ENCODE peak calls at places on chromosomes 6 and 20, in nine cellular contexts. One of them, this sample, is unnamed. For H3K4me1, the result is how much of the 10 kb centered on the place peaks cover.

GRCh38 chr6:145147559-145147958 is 587.8 kb downstream of the EPM2A start:
- DNase-seq in PC-9: no peak
- DNase-seq in hepatocyte: no peak
- DNase-seq in H9: no peak
- DNase-seq in cardiac muscle cell: no peak
- DNase-seq in psoas muscle: no peak
- DNase-seq in endodermal cell: no peak
- DNase-seq in left lung: no peak
- DNase-seq in HCT116: no peak
- DNase-seq in this sample: no peak

GRCh38 chr20:9281770-9282169 is 212.9 kb downstream of the PLCB4 start:
- DNase-seq in PC-9: no peak
- DNase-seq in hepatocyte: no peak
- DNase-seq in H9: no peak
- DNase-seq in cardiac muscle cell: no peak
- DNase-seq in psoas muscle: no peak
- DNase-seq in endodermal cell: no peak
- DNase-seq in left lung: no peak
- DNase-seq in HCT116: no peak
- DNase-seq in this sample: no peak

GRCh38 chr20:59027746-59028320 is 4.3 kb downstream of the ATP5F1E start:
- DNase-seq in PC-9: no peak
- DNase-seq in hepatocyte: no peak
- DNase-seq in H9: no peak
- DNase-seq in cardiac muscle cell: peak
- DNase-seq in psoas muscle: no peak
- DNase-seq in endodermal cell: no peak
- DNase-seq in left lung: no peak
- DNase-seq in HCT116: no peak
- DNase-seq in this sample: no peak

GRCh38 chr6:25169551-25170335 is 109.4 kb upstream of the CARMIL1 start:
- DNase-seq in PC-9: no peak
- DNase-seq in hepatocyte: no peak
- DNase-seq in H9: no peak
- DNase-seq in cardiac muscle cell: no peak
- DNase-seq in psoas muscle: no peak
- DNase-seq in endodermal cell: no peak
- DNase-seq in left lung: no peak
- DNase-seq in HCT116: no peak
- DNase-seq in this sample: no peak

GRCh38 chr6:104506429-104506828 is 353.3 kb downstream of the HACE1 start:
- DNase-seq in PC-9: no peak
- DNase-seq in hepatocyte: no peak
- DNase-seq in H9: no peak
- DNase-seq in cardiac muscle cell: no peak
- DNase-seq in psoas muscle: no peak
- DNase-seq in endodermal cell: no peak
- DNase-seq in left lung: no peak
- DNase-seq in HCT116: no peak
- DNase-seq in this sample: no peak

GRCh38 chr6:7052441-7052936 is 55.3 kb upstream of the RREB1 start:
- DNase-seq in PC-9: peak
- DNase-seq in hepatocyte: peak
- DNase-seq in H9: peak
- DNase-seq in cardiac muscle cell: peak
- DNase-seq in psoas muscle: peak
- DNase-seq in endodermal cell: peak
- DNase-seq in left lung: peak
- DNase-seq in HCT116: no peak
- DNase-seq in this sample: no peak

GRCh38 chr20:36010745-36011326 is 42.4 kb downstream of the CNBD2 start:
- DNase-seq in PC-9: no peak
- DNase-seq in hepatocyte: no peak
- DNase-seq in H9: no peak
- DNase-seq in cardiac muscle cell: no peak
- DNase-seq in psoas muscle: no peak
- DNase-seq in endodermal cell: peak
- DNase-seq in left lung: no peak
- DNase-seq in HCT116: no peak
- DNase-seq in this sample: no peak

GRCh38 chr6:130535242-130535641 is 169.4 kb downstream of the TMEM200A start:
- DNase-seq in PC-9: no peak
- DNase-seq in hepatocyte: no peak
- DNase-seq in H9: no peak
- DNase-seq in cardiac muscle cell: no peak
- DNase-seq in psoas muscle: no peak
- DNase-seq in endodermal cell: no peak
- DNase-seq in left lung: no peak
- DNase-seq in HCT116: no peak
- DNase-seq in this sample: no peak

GRCh38 chr6:115986026-115986425 is 74.7 kb downstream of the FRK start:
- DNase-seq in PC-9: no peak
- DNase-seq in hepatocyte: no peak
- DNase-seq in H9: no peak
- DNase-seq in cardiac muscle cell: no peak
- DNase-seq in psoas muscle: no peak
- DNase-seq in endodermal cell: no peak
- DNase-seq in left lung: no peak
- DNase-seq in HCT116: no peak
- DNase-seq in this sample: no peak

GRCh38 chr6:3389390-3390167 is 67.3 kb downstream of the SLC22A23 start:
- DNase-seq in PC-9: no peak
- DNase-seq in hepatocyte: no peak
- DNase-seq in H9: no peak
- DNase-seq in cardiac muscle cell: peak
- DNase-seq in psoas muscle: peak
- DNase-seq in endodermal cell: no peak
- DNase-seq in left lung: no peak
- DNase-seq in HCT116: no peak
- DNase-seq in this sample: no peak

GRCh38 chr6:93079061-93079460 is 340.3 kb downstream of the EPHA7 start:
- DNase-seq in PC-9: no peak
- DNase-seq in hepatocyte: no peak
- DNase-seq in H9: no peak
- DNase-seq in cardiac muscle cell: no peak
- DNase-seq in psoas muscle: no peak
- DNase-seq in endodermal cell: no peak
- DNase-seq in left lung: no peak
- DNase-seq in HCT116: no peak
- DNase-seq in this sample: no peak

DNA sequence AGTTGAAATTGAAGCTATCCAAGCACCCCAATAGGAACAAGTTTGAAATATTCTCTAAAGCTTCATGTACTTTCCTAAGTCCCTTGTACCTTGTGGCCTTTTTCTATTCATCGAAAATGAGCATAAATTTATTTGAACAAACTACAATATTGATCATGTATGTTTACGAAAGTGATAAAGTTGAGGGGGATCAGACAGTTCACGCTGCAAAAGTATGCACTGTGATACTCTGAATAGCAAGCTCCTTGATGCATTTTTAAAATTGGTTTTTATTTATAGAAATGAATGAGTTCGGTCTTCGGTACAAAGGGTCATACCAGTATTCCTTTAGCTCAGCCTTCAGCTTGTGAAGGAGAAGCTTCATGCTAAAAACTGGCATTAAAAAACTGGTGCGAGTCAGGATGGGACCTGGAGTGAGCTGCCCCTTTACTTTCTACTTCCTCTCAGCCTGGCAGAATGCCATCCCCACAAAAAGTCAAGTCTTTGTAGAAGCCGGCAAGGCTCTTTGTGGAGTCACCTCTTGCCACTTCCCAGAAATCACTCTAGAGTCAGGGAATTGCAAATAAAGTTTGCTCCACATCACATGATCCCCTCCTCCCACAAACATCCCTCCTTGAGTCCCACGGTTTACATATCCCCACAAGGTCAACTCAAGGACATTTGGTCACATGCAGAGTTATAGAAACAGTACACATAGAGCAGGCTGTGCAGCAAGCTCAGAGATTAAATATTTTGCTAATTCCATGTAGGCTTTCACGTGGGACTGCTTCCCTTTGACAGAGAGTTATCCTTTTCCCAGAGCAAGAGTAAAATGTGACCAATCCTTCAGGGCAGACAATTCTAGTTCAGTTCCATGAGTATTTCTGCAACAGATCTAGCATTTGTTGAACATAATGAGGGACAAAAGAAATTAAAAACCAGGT is 34.6 kb upstream of the ADGRF1 start:
- DNase-seq in PC-9: no peak
- DNase-seq in hepatocyte: peak
- DNase-seq in H9: no peak
- DNase-seq in cardiac muscle cell: peak
- DNase-seq in psoas muscle: no peak
- DNase-seq in endodermal cell: no peak
- DNase-seq in left lung: peak
- DNase-seq in HCT116: no peak
- DNase-seq in this sample: no peak
- H3K27ac ChIP-seq in PC-9: no peak
- H3K27ac ChIP-seq in hepatocyte: peak
- H3K27ac ChIP-seq in H9: no peak
- H3K27ac ChIP-seq in cardiac muscle cell: no peak
- H3K27ac ChIP-seq in psoas muscle: no peak
- H3K27ac ChIP-seq in endodermal cell: no peak
- H3K27ac ChIP-seq in left lung: peak
- H3K27ac ChIP-seq in HCT116: no peak
- H3K27ac ChIP-seq in this sample: no peak

GRCh38 chr6:150269130-150269856 is 99.5 kb upstream of the IYD start:
- DNase-seq in PC-9: no peak
- DNase-seq in hepatocyte: no peak
- DNase-seq in H9: no peak
- DNase-seq in cardiac muscle cell: no peak
- DNase-seq in psoas muscle: no peak
- DNase-seq in endodermal cell: no peak
- DNase-seq in left lung: no peak
- DNase-seq in HCT116: no peak
- DNase-seq in this sample: no peak

GRCh38 chr6:150266309-150266708 is 102.5 kb upstream of the IYD start:
- DNase-seq in PC-9: no peak
- DNase-seq in hepatocyte: no peak
- DNase-seq in H9: no peak
- DNase-seq in cardiac muscle cell: no peak
- DNase-seq in psoas muscle: no peak
- DNase-seq in endodermal cell: no peak
- DNase-seq in left lung: no peak
- DNase-seq in HCT116: no peak
- DNase-seq in this sample: no peak

GRCh38 chr6:150269857-150270223 is 99.0 kb upstream of the IYD start:
- DNase-seq in PC-9: peak
- DNase-seq in hepatocyte: peak
- DNase-seq in H9: peak
- DNase-seq in cardiac muscle cell: no peak
- DNase-seq in psoas muscle: no peak
- DNase-seq in endodermal cell: peak
- DNase-seq in left lung: peak
- DNase-seq in HCT116: peak
- DNase-seq in this sample: no peak

GRCh38 chr6:150266963-150267685 is 101.7 kb upstream of the IYD start:
- DNase-seq in PC-9: no peak
- DNase-seq in hepatocyte: no peak
- DNase-seq in H9: no peak
- DNase-seq in cardiac muscle cell: no peak
- DNase-seq in psoas muscle: no peak
- DNase-seq in endodermal cell: no peak
- DNase-seq in left lung: no peak
- DNase-seq in HCT116: no peak
- DNase-seq in this sample: no peak

DNA sequence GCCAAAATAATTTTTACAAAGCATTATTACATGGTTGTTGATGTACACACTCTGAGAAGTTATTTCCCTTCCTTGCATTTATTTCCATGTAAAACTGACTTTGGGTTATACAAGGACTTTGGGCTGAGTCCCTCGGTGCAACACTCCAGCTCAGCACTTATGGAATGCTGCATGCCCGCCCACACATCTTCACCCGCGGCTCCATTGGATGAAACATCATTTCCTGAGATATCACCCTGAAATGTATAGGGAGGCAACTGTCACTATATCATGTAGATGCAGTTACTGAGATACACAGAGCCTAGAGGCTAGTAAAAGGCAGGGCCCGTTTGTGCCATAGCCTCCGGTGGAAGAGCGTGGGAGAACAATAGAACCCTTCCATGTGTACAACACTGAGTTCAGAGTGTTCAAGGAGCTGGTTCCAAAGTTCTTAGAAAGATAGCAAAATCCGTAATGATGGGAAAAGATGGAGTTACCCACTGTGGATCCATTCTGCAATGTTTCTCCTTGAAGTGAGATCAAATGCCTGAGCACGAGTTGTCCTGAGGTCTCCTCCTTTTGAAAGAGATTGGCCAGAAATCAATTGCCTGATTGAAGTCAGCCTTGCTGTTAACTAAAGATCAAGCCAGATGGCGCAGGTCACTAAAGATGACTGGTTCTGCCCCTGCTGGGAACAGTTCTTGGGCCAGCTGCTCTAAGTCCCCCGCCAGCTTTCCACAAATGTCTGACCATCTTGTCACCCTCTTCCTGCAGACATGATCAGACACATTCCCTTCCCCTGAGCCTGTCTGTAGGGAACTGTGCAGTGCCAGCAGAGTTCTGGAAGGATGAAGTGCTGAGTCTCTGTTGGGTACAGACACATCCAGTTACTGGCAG is 100.9 kb upstream of the IYD start:
- DNase-seq in PC-9: no peak
- DNase-seq in hepatocyte: no peak
- DNase-seq in H9: no peak
- DNase-seq in cardiac muscle cell: peak
- DNase-seq in psoas muscle: peak
- DNase-seq in endodermal cell: no peak
- DNase-seq in left lung: no peak
- DNase-seq in HCT116: no peak
- DNase-seq in this sample: peak
- H3K4me1 ChIP-seq in PC-9: under half
- H3K4me1 ChIP-seq in hepatocyte: under half
- H3K4me1 ChIP-seq in H9: under half
- H3K4me1 ChIP-seq in cardiac muscle cell: under half
- H3K4me1 ChIP-seq in psoas muscle: under half
- H3K4me1 ChIP-seq in endodermal cell: under half
- H3K4me1 ChIP-seq in left lung: under half
- H3K4me1 ChIP-seq in HCT116: half or more
- H3K4me1 ChIP-seq in this sample: under half

DNA sequence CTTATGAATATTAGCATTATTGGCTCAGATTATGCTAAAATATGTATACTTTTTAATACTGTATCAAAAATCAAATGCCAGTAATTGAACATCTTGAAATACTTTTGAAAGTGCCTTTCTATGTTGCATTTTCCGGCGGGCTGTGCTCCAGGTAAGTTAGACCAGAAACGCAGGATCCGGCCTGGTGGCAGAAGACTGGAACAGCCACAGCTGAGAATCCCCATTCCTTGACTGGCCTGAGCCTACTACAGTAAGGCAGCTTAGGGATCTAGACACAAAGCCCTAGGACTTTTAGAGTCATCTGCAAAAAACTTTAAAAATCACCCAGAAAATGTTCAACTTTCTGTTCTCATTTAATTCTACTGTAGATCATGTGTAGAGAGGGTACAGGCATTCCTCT is 138.8 kb upstream of the C6orf118 start:
- DNase-seq in PC-9: no peak
- DNase-seq in hepatocyte: no peak
- DNase-seq in H9: peak
- DNase-seq in cardiac muscle cell: no peak
- DNase-seq in psoas muscle: no peak
- DNase-seq in endodermal cell: peak
- DNase-seq in left lung: no peak
- DNase-seq in HCT116: no peak
- DNase-seq in this sample: no peak
- H3K27ac ChIP-seq in PC-9: no peak
- H3K27ac ChIP-seq in hepatocyte: no peak
- H3K27ac ChIP-seq in H9: no peak
- H3K27ac ChIP-seq in cardiac muscle cell: no peak
- H3K27ac ChIP-seq in psoas muscle: no peak
- H3K27ac ChIP-seq in endodermal cell: no peak
- H3K27ac ChIP-seq in left lung: no peak
- H3K27ac ChIP-seq in HCT116: no peak
- H3K27ac ChIP-seq in this sample: no peak

GRCh38 chr20:39659010-39659409 is 696.9 kb downstream of the DHX35 start:
- DNase-seq in PC-9: no peak
- DNase-seq in hepatocyte: no peak
- DNase-seq in H9: no peak
- DNase-seq in cardiac muscle cell: no peak
- DNase-seq in psoas muscle: no peak
- DNase-seq in endodermal cell: no peak
- DNase-seq in left lung: no peak
- DNase-seq in HCT116: no peak
- DNase-seq in this sample: no peak
- H3K4me1 ChIP-seq in PC-9: under half
- H3K4me1 ChIP-seq in hepatocyte: under half
- H3K4me1 ChIP-seq in H9: under half
- H3K4me1 ChIP-seq in cardiac muscle cell: under half
- H3K4me1 ChIP-seq in psoas muscle: under half
- H3K4me1 ChIP-seq in endodermal cell: under half
- H3K4me1 ChIP-seq in left lung: under half
- H3K4me1 ChIP-seq in HCT116: under half
- H3K4me1 ChIP-seq in this sample: under half